ENCODE peak calls at places on chromosomes 12 and 14, in seven cellular contexts. B is ascending aorta, H is NCI-H460, C is activated T-cell treated with anti-CD3 and anti-CD28 coated beads for 1 hour, M is T-helper 17 cell, W is endothelial cell, S is GM20000. V is an unnamed sample.

GRCh38 chr14:71398450-71398849 is 491.2 kb downstream of the PCNX1 start:
- DNase-seq in W (no peak), M (no peak), B (no peak), C (no peak), H (no peak), S (no peak), V (no peak)

GRCh38 chr14:96905825-96906224 is 108.6 kb downstream of the VRK1 start:
- DNase-seq in C (no peak), H (no peak), W (no peak), M (no peak), B (no peak), S (no peak), V (no peak)

GRCh38 chr14:104376202-104377140 is 203.1 kb upstream of the C14orf180 start:
- DNase-seq in W (no peak), S (no peak), C (no peak), M (no peak), H (no peak), B (no peak), V (no peak)

GRCh38 chr14:54691525-54692260 is 124.8 kb downstream of the SAMD4A start:
- DNase-seq in C (peak), B (peak), W (peak), M (peak), S (peak), H (peak), V (no peak)

GRCh38 chr14:84351646-84352045 is 1178.3 kb upstream of the FLRT2 start:
- DNase-seq in C (no peak), B (no peak), S (no peak), H (no peak), M (no peak), W (no peak), V (no peak)

GRCh38 chr12:57864811-57865751 is 18.6 kb upstream of the CTDSP2 start:
- DNase-seq in C (peak), M (peak), H (peak), B (peak), W (peak), S (peak), V (peak)

GRCh38 chr12:82730832-82731497 is 44.3 kb downstream of the TMTC2 start:
- DNase-seq in B (no peak), W (no peak), H (no peak), S (no peak), C (no peak), M (no peak), V (no peak)

GRCh38 chr14:68874746-68875155 is 81.9 kb upstream of the ZFP36L1 start:
- DNase-seq in M (no peak), B (no peak), W (no peak), S (no peak), C (no peak), H (no peak), V (no peak)

GRCh38 chr14:77221241-77221871 is 39.8 kb downstream of the TMEM63C start:
- DNase-seq in S (no peak), M (no peak), W (no peak), B (no peak), C (no peak), H (no peak), V (no peak)

GRCh38 chr12:76242813-76243540 is 105.2 kb downstream of the BBS10 start:
- DNase-seq in S (no peak), W (no peak), H (no peak), M (no peak), B (no peak), C (no peak), V (no peak)

GRCh38 chr14:21917699-21918436 is 244.2 kb upstream of the OR4E1 start:
- DNase-seq in C (peak), H (peak), S (peak), M (no peak), B (no peak), W (peak), V (no peak)

GRCh38 chr12:57759360-57759980 is 4.6 kb downstream of the MARCHF9 start:
- DNase-seq in W (no peak), M (no peak), C (no peak), B (no peak), H (no peak), S (peak), V (no peak)

GRCh38 chr14:103356151-103356766 is 22.2 kb downstream of the EIF5 start:
- DNase-seq in W (no peak), S (no peak), C (no peak), B (no peak), M (no peak), H (no peak), V (no peak)

GRCh38 chr12:113473400-113473799 is 1.7 kb upstream of the LHX5 start:
- DNase-seq in H (no peak), S (no peak), C (no peak), W (no peak), M (no peak), B (no peak), V (no peak)

GRCh38 chr12:27541031-27541719 is 17.2 kb downstream of the PPFIBP1 start:
- DNase-seq in C (no peak), H (no peak), W (no peak), S (no peak), B (no peak), M (no peak), V (no peak)

GRCh38 chr12:122834229-122834920 is 882 bp upstream of the HIP1R start:
- DNase-seq in B (peak), W (peak), C (no peak), S (peak), H (peak), M (no peak), V (peak)

GRCh38 chr14:95500201-95500681 is 16.2 kb downstream of the SYNE3 start:
- DNase-seq in S (no peak), H (no peak), C (no peak), M (no peak), B (no peak), W (no peak), V (no peak)

GRCh38 chr12:124774462-124775167 is 89.0 kb downstream of the SCARB1 start:
- DNase-seq in S (peak), H (no peak), W (no peak), M (no peak), B (peak), C (no peak), V (no peak)

GRCh38 chr12:114407566-114408411 is 1.8 kb upstream of the TBX5 start:
- DNase-seq in C (no peak), B (no peak), H (no peak), W (no peak), M (no peak), S (no peak), V (no peak)

GRCh38 chr12:112905451-112906089 is 1.2 kb upstream of the OAS1 start:
- DNase-seq in M (no peak), W (no peak), B (no peak), S (no peak), C (no peak), H (peak), V (no peak)

GRCh38 chr14:98952595-98953325 is 319.2 kb downstream of the BCL11B start:
- DNase-seq in H (no peak), S (no peak), B (peak), M (no peak), W (no peak), C (no peak), V (no peak)

GRCh38 chr14:52473557-52473956 is 78.7 kb downstream of the TXNDC16 start:
- DNase-seq in M (no peak), H (peak), C (no peak), W (no peak), S (peak), B (no peak), V (no peak)

GRCh38 chr14:102610968-102611811 is 18.7 kb downstream of the RCOR1 start:
- DNase-seq in W (no peak), M (no peak), C (no peak), B (no peak), S (no peak), H (no peak), V (no peak)

GRCh38 chr12:116385486-116386217 is 108.2 kb upstream of the MED13L start:
- DNase-seq in W (peak), S (no peak), H (no peak), B (no peak), C (no peak), M (no peak), V (no peak)

GRCh38 chr14:43052897-43053296 is 1446.2 kb downstream of the LRFN5 start:
- DNase-seq in W (no peak), M (no peak), S (no peak), H (no peak), B (no peak), C (no peak), V (no peak)

GRCh38 chr12:92055877-92056276 is 89.8 kb downstream of the BTG1 start:
- DNase-seq in H (no peak), B (no peak), M (no peak), S (no peak), W (no peak), C (peak), V (no peak)

GRCh38 chr12:54975272-54975671 is 9.3 kb downstream of the TESPA1 start:
- DNase-seq in H (no peak), W (no peak), M (no peak), C (no peak), S (no peak), B (no peak), V (no peak)

GRCh38 chr12:3468329-3468728 is 22.7 kb upstream of the PRMT8 start:
- DNase-seq in B (no peak), M (no peak), W (no peak), H (no peak), S (no peak), C (no peak), V (no peak)

GRCh38 chr14:64707661-64708060 is 3.4 kb downstream of the PLEKHG3 start:
- DNase-seq in B (peak), W (no peak), C (no peak), H (peak), S (no peak), M (no peak), V (no peak)